ENCODE peak calls at places on chromosome 3, in nine cellular contexts. Y is tibial artery, C is right lobe of liver, G is substantia nigra, I is PC-9, S is IMR-90, V is PC-3, P is psoas muscle, N is fibroblast of lung. R is an unnamed sample.

GRCh38 chr3:133208184-133208583 is 170.0 kb downstream of the TMEM108 start:
- DNase-seq in V (no peak), C (no peak), G (no peak), Y (no peak), N (no peak), S (no peak), I (no peak), P (no peak), R (no peak)

GRCh38 chr3:15064299-15064834 is 748 bp downstream of the MRPS25 start:
- DNase-seq in C (no peak), I (peak; percentile 7), N (peak; percentile 24), V (peak; percentile 32), G (no peak), Y (no peak), S (peak; percentile 25), P (peak; percentile 65), R (no peak)

GRCh38 chr3:8456118-8456811 is 45.4 kb upstream of the LMCD1 start:
- DNase-seq in S (peak; percentile 42), P (no peak), V (peak; percentile 16), N (no peak), Y (no peak), I (no peak), C (no peak), G (no peak), R (no peak)

GRCh38 chr3:129383292-129383860 is 45.1 kb downstream of the EFCAB12 start:
- DNase-seq in I (peak; percentile 66), Y (no peak), S (peak; percentile 85), V (peak; percentile 73), N (peak; percentile 70), C (peak; percentile 69), P (peak; percentile 70), G (peak; percentile 8), R (no peak)

GRCh38 chr3:106117490-106117858 is 248.7 kb upstream of the CBLB start:
- DNase-seq in Y (no peak), S (no peak), V (peak; percentile 96), N (no peak), C (no peak), P (no peak), I (peak; percentile 73), G (no peak), R (no peak)

GRCh38 chr3:79521221-79521848 is 246.5 kb downstream of the ROBO1 start:
- DNase-seq in V (peak; percentile 84), I (peak; percentile 17), Y (no peak), S (peak; percentile 32), P (no peak), G (no peak), N (peak; percentile 57), C (no peak), R (no peak)

GRCh38 chr3:197002701-197003454 is 26.7 kb downstream of the MELTF start:
- DNase-seq in Y (peak; percentile 81), V (peak; percentile 88), I (peak; percentile 68), C (peak; percentile 91), N (peak; percentile 66), S (peak; percentile 52), G (peak; percentile 31), P (peak; percentile 85), R (no peak)

GRCh38 chr3:13200951-13201350 is 127.7 kb upstream of the IQSEC1 start:
- DNase-seq in C (no peak), G (no peak), P (peak; percentile 22), N (no peak), Y (no peak), S (no peak), I (no peak), V (no peak), R (no peak)

GRCh38 chr3:86988235-86988634 is 2.7 kb downstream of the VGLL3 start:
- DNase-seq in C (no peak), S (peak; percentile 94), P (no peak), G (no peak), V (peak; percentile 61), N (peak; percentile 87), Y (no peak), I (no peak), R (no peak)

GRCh38 chr3:135157045-135157444 is 362.0 kb downstream of the EPHB1 start:
- DNase-seq in C (peak; percentile 61), P (no peak), N (no peak), V (no peak), I (no peak), Y (no peak), G (no peak), S (no peak), R (no peak)

GRCh38 chr3:64031540-64032533 is 8.5 kb upstream of the PSMD6 start:
- DNase-seq in S (no peak), Y (no peak), V (no peak), I (no peak), N (no peak), G (no peak), P (no peak), C (no peak), R (no peak)

GRCh38 chr3:64030741-64031140 is 7.4 kb upstream of the PSMD6 start:
- DNase-seq in Y (peak; percentile 78), N (peak; percentile 62), I (peak; percentile 71), G (peak; percentile 12), V (peak; percentile 75), P (peak; percentile 80), C (peak; percentile 71), S (peak; percentile 60), R (no peak)

GRCh38 chr3:64029287-64029686 is 6.0 kb upstream of the PSMD6 start:
- DNase-seq in N (no peak), V (no peak), S (no peak), G (no peak), P (no peak), I (no peak), C (no peak), Y (no peak), R (no peak)

GRCh38 chr3:64037084-64037483 is 13.8 kb upstream of the PSMD6 start:
- DNase-seq in N (no peak), P (no peak), I (no peak), S (no peak), Y (no peak), C (no peak), G (no peak), V (no peak), R (no peak)

GRCh38 chr3:64033033-64033432 is 9.7 kb upstream of the PSMD6 start:
- DNase-seq in P (no peak), G (no peak), I (no peak), C (no peak), S (no peak), V (no peak), Y (no peak), N (no peak), R (no peak)
- H3K27ac ChIP-seq in P (no peak overlapping the region), G (no peak overlapping the region), I (no peak overlapping the region), C (no peak overlapping the region), S (no peak overlapping the region), V (no peak overlapping the region), Y (no peak overlapping the region), N (no peak overlapping the region), R (no peak overlapping the region)

GRCh38 chr3:89173546-89173945 is 66.1 kb downstream of the EPHA3 start:
- DNase-seq in Y (no peak), C (no peak), V (no peak), P (no peak), S (peak; percentile 3), N (peak; percentile 34), I (no peak), G (no peak), R (no peak)

GRCh38 chr3:89171681-89172080 is 64.3 kb downstream of the EPHA3 start:
- DNase-seq in V (no peak), C (no peak), N (no peak), S (no peak), G (no peak), I (no peak), P (no peak), Y (no peak), R (no peak)

DNA sequence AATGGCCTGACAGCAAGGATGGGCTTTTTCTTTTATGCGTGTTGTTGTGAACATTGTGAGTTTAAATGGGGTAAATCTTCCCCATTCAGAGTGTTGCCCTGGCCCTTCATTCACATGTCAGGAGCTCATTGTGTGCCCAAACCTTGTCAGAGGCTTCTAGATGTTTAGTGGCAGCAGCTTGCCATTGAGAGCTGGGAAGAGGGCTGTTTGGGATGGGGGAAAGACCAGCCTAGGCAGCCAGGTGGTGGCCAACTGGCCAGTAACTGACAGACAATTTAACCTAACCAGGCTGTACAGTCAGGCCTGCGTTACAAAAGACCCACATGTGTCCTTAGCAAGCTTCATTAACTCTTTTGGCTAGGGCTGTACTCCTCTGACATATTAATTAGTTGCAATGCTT is 64.7 kb downstream of the EPHA3 start:
- DNase-seq in V (no peak), Y (no peak), S (no peak), P (no peak), G (no peak), I (no peak), C (no peak), N (no peak), R (no peak)
- H3K27ac ChIP-seq in V (no peak overlapping the region), Y (no peak overlapping the region), S (no peak overlapping the region), P (no peak overlapping the region), G (peak overlapping the region; percentile 7), I (no peak overlapping the region), C (no peak overlapping the region), N (no peak overlapping the region), R (no peak overlapping the region)

GRCh38 chr3:71510485-71510884 is 73.0 kb downstream of the FOXP1 start:
- DNase-seq in V (no peak), P (no peak), G (no peak), Y (no peak), C (no peak), N (peak; percentile 43), I (no peak), S (peak; percentile 64), R (no peak)

GRCh38 chr3:71512544-71512943 is 71.0 kb downstream of the FOXP1 start:
- DNase-seq in S (no peak), N (no peak), Y (no peak), C (no peak), I (no peak), G (no peak), V (no peak), P (no peak), R (no peak)

GRCh38 chr3:71512000-71512399 is 71.5 kb downstream of the FOXP1 start:
- DNase-seq in V (peak; percentile 22), P (no peak), S (no peak), G (no peak), C (no peak), N (no peak), Y (no peak), I (no peak), R (no peak)

GRCh38 chr3:71511037-71511436 is 72.5 kb downstream of the FOXP1 start:
- DNase-seq in I (no peak), G (no peak), S (peak; percentile 90), N (peak; percentile 64), C (no peak), V (no peak), Y (no peak), P (no peak), R (no peak)

DNA sequence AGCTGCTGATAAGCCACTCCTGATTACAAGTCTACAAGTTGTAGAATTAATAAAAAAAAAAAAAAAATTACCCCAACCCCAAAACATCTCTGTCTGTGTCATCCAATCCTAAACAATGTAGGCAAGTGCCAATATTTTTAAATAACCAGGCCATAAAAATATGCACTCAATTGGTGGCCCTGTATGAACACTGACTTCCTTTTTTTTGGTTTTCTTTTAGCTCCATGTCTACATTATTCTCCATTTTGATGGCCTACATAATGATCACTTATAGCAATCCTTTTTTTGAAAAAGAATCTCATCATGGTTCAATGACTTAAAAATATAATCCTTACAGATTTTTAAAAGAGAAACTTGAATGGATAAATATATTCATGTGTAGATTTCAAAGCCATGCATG is 72.1 kb downstream of the FOXP1 start:
- DNase-seq in G (no peak), C (no peak), V (no peak), I (no peak), Y (no peak), P (no peak), N (no peak), S (no peak), R (no peak)
- H3K27ac ChIP-seq in G (no peak overlapping the region), C (no peak overlapping the region), V (no peak overlapping the region), I (no peak overlapping the region), Y (peak overlapping the region; percentile 61), P (no peak overlapping the region), N (no peak overlapping the region), S (no peak overlapping the region), R (peak overlapping the region; percentile 61)

GRCh38 chr3:52678265-52678927 is 7.3 kb downstream of the PBRM1 start:
- DNase-seq in C (no peak), Y (no peak), P (no peak), G (no peak), N (no peak), S (no peak), I (no peak), V (no peak), R (no peak)
- H3K27ac ChIP-seq in C (no peak overlapping the region), Y (no peak overlapping the region), P (no peak overlapping the region), G (no peak overlapping the region), N (no peak overlapping the region), S (no peak overlapping the region), I (no peak overlapping the region), V (no peak overlapping the region), R (peak overlapping the region; percentile 48)